ENCODE peak calls at places on chromosomes 7 and 10, in eight cellular contexts. One of them, this sample, is unnamed.

GRCh38 chr7:81482600-81483186 is 287.2 kb downstream of the HGF start:
- DNase-seq in uterus: no peak
- DNase-seq in foreskin fibroblast: peak
- DNase-seq in lower leg skin: no peak
- DNase-seq in fibroblast of villous mesenchyme: peak
- DNase-seq in ovary: no peak
- DNase-seq in IMR-90: peak
- DNase-seq in cardiac muscle cell: peak
- DNase-seq in this sample: no peak

GRCh38 chr10:82737556-82737955 is 862.6 kb downstream of the NRG3 start:
- DNase-seq in IMR-90: no peak
- DNase-seq in uterus: no peak
- DNase-seq in ovary: no peak
- DNase-seq in fibroblast of villous mesenchyme: no peak
- DNase-seq in foreskin fibroblast: no peak
- DNase-seq in lower leg skin: no peak
- DNase-seq in cardiac muscle cell: no peak
- DNase-seq in this sample: no peak

GRCh38 chr10:87750001-87750651 is 67.9 kb downstream of the ATAD1 start:
- DNase-seq in fibroblast of villous mesenchyme: peak
- DNase-seq in ovary: no peak
- DNase-seq in lower leg skin: no peak
- DNase-seq in uterus: no peak
- DNase-seq in cardiac muscle cell: peak
- DNase-seq in foreskin fibroblast: peak
- DNase-seq in IMR-90: peak
- DNase-seq in this sample: no peak

GRCh38 chr10:60605476-60605875 is 172.8 kb upstream of the CDK1 start:
- DNase-seq in uterus: no peak
- DNase-seq in foreskin fibroblast: no peak
- DNase-seq in lower leg skin: no peak
- DNase-seq in ovary: no peak
- DNase-seq in IMR-90: no peak
- DNase-seq in fibroblast of villous mesenchyme: no peak
- DNase-seq in cardiac muscle cell: no peak
- DNase-seq in this sample: no peak

GRCh38 chr10:21057989-21058388 is 160.9 kb upstream of the NEBL start:
- DNase-seq in fibroblast of villous mesenchyme: no peak
- DNase-seq in foreskin fibroblast: no peak
- DNase-seq in IMR-90: no peak
- DNase-seq in uterus: no peak
- DNase-seq in cardiac muscle cell: peak
- DNase-seq in ovary: no peak
- DNase-seq in lower leg skin: no peak
- DNase-seq in this sample: no peak

GRCh38 chr7:28623105-28623730 is 210.9 kb downstream of the CREB5 start:
- DNase-seq in uterus: no peak
- DNase-seq in IMR-90: peak
- DNase-seq in lower leg skin: no peak
- DNase-seq in foreskin fibroblast: peak
- DNase-seq in fibroblast of villous mesenchyme: peak
- DNase-seq in ovary: no peak
- DNase-seq in cardiac muscle cell: peak
- DNase-seq in this sample: no peak

GRCh38 chr10:105950410-105950809 is 1214.1 kb downstream of the SORCS1 start:
- DNase-seq in lower leg skin: no peak
- DNase-seq in foreskin fibroblast: peak
- DNase-seq in IMR-90: peak
- DNase-seq in uterus: peak
- DNase-seq in fibroblast of villous mesenchyme: peak
- DNase-seq in cardiac muscle cell: peak
- DNase-seq in ovary: peak
- DNase-seq in this sample: peak

GRCh38 chr10:83685458-83685857 is 453.9 kb upstream of the GHITM start:
- DNase-seq in uterus: no peak
- DNase-seq in cardiac muscle cell: no peak
- DNase-seq in ovary: no peak
- DNase-seq in lower leg skin: no peak
- DNase-seq in IMR-90: no peak
- DNase-seq in foreskin fibroblast: no peak
- DNase-seq in fibroblast of villous mesenchyme: peak
- DNase-seq in this sample: no peak

GRCh38 chr10:493391-494148 is 195.9 kb downstream of the DIP2C start:
- DNase-seq in lower leg skin: no peak
- DNase-seq in foreskin fibroblast: no peak
- DNase-seq in IMR-90: no peak
- DNase-seq in uterus: no peak
- DNase-seq in fibroblast of villous mesenchyme: no peak
- DNase-seq in cardiac muscle cell: no peak
- DNase-seq in ovary: no peak
- DNase-seq in this sample: no peak

GRCh38 chr7:3682028-3682712 is 381.1 kb downstream of the SDK1 start:
- DNase-seq in ovary: no peak
- DNase-seq in IMR-90: no peak
- DNase-seq in uterus: no peak
- DNase-seq in cardiac muscle cell: no peak
- DNase-seq in foreskin fibroblast: no peak
- DNase-seq in fibroblast of villous mesenchyme: peak
- DNase-seq in lower leg skin: no peak
- DNase-seq in this sample: no peak

GRCh38 chr10:98403812-98404504 is 11.0 kb downstream of the PYROXD2 start:
- DNase-seq in uterus: no peak
- DNase-seq in IMR-90: peak
- DNase-seq in ovary: no peak
- DNase-seq in cardiac muscle cell: no peak
- DNase-seq in fibroblast of villous mesenchyme: peak
- DNase-seq in foreskin fibroblast: peak
- DNase-seq in lower leg skin: no peak
- DNase-seq in this sample: no peak

GRCh38 chr7:117682681-117683385 is 190.4 kb downstream of the CTTNBP2 start:
- DNase-seq in fibroblast of villous mesenchyme: peak
- DNase-seq in lower leg skin: no peak
- DNase-seq in cardiac muscle cell: peak
- DNase-seq in ovary: no peak
- DNase-seq in foreskin fibroblast: no peak
- DNase-seq in IMR-90: peak
- DNase-seq in uterus: no peak
- DNase-seq in this sample: no peak

GRCh38 chr10:13717936-13718772 is 131.4 kb downstream of the PRPF18 start:
- DNase-seq in lower leg skin: peak
- DNase-seq in uterus: peak
- DNase-seq in fibroblast of villous mesenchyme: peak
- DNase-seq in cardiac muscle cell: peak
- DNase-seq in foreskin fibroblast: peak
- DNase-seq in ovary: peak
- DNase-seq in IMR-90: peak
- DNase-seq in this sample: no peak

GRCh38 chr7:96697822-96698221 is 11.8 kb downstream of the SEM1 start:
- DNase-seq in cardiac muscle cell: no peak
- DNase-seq in fibroblast of villous mesenchyme: no peak
- DNase-seq in lower leg skin: no peak
- DNase-seq in ovary: no peak
- DNase-seq in IMR-90: no peak
- DNase-seq in foreskin fibroblast: no peak
- DNase-seq in uterus: no peak
- DNase-seq in this sample: no peak
- H3K4me3 ChIP-seq in cardiac muscle cell: no peak
- H3K4me3 ChIP-seq in fibroblast of villous mesenchyme: no peak
- H3K4me3 ChIP-seq in lower leg skin: no peak
- H3K4me3 ChIP-seq in ovary: no peak
- H3K4me3 ChIP-seq in IMR-90: no peak
- H3K4me3 ChIP-seq in foreskin fibroblast: no peak
- H3K4me3 ChIP-seq in uterus: no peak
- H3K4me3 ChIP-seq in this sample: no peak

GRCh38 chr10:125562737-125563136 is 120.2 kb downstream of the TEX36 start:
- DNase-seq in fibroblast of villous mesenchyme: no peak
- DNase-seq in foreskin fibroblast: no peak
- DNase-seq in IMR-90: no peak
- DNase-seq in ovary: no peak
- DNase-seq in uterus: no peak
- DNase-seq in cardiac muscle cell: no peak
- DNase-seq in lower leg skin: no peak
- DNase-seq in this sample: no peak
- TF ChIP-seq CTCF in fibroblast of villous mesenchyme: no peak
- TF ChIP-seq CTCF in foreskin fibroblast: no peak
- TF ChIP-seq CTCF in IMR-90: no peak
- TF ChIP-seq CTCF in ovary: no peak
- TF ChIP-seq CTCF in uterus: no peak
- TF ChIP-seq CTCF in cardiac muscle cell: no peak
- TF ChIP-seq CTCF in lower leg skin: no peak
- TF ChIP-seq CTCF in this sample: peak

GRCh38 chr7:143383642-143383957 is 2.5 kb downstream of the ZYX start:
- DNase-seq in cardiac muscle cell: peak
- DNase-seq in foreskin fibroblast: no peak
- DNase-seq in IMR-90: no peak
- DNase-seq in uterus: no peak
- DNase-seq in fibroblast of villous mesenchyme: no peak
- DNase-seq in ovary: no peak
- DNase-seq in lower leg skin: peak
- DNase-seq in this sample: no peak
- H3K4me3 ChIP-seq in cardiac muscle cell: no peak
- H3K4me3 ChIP-seq in foreskin fibroblast: peak
- H3K4me3 ChIP-seq in IMR-90: peak
- H3K4me3 ChIP-seq in uterus: peak
- H3K4me3 ChIP-seq in fibroblast of villous mesenchyme: peak
- H3K4me3 ChIP-seq in ovary: no peak
- H3K4me3 ChIP-seq in lower leg skin: no peak
- H3K4me3 ChIP-seq in this sample: no peak

GRCh38 chr7:139034336-139034735 is 1.5 kb downstream of the ZC3HAV1L start:
- DNase-seq in uterus: no peak
- DNase-seq in lower leg skin: no peak
- DNase-seq in cardiac muscle cell: no peak
- DNase-seq in IMR-90: peak
- DNase-seq in foreskin fibroblast: peak
- DNase-seq in ovary: no peak
- DNase-seq in fibroblast of villous mesenchyme: no peak
- DNase-seq in this sample: no peak

GRCh38 chr7:139035588-139036353 is at the start of gene ZC3HAV1L:
- DNase-seq in uterus: peak
- DNase-seq in lower leg skin: peak
- DNase-seq in cardiac muscle cell: peak
- DNase-seq in fibroblast of villous mesenchyme: peak
- DNase-seq in ovary: peak
- DNase-seq in foreskin fibroblast: peak
- DNase-seq in IMR-90: peak
- DNase-seq in this sample: no peak

GRCh38 chr7:139036901-139037300 is 1.1 kb upstream of the ZC3HAV1L start:
- DNase-seq in foreskin fibroblast: peak
- DNase-seq in IMR-90: no peak
- DNase-seq in uterus: no peak
- DNase-seq in cardiac muscle cell: no peak
- DNase-seq in lower leg skin: no peak
- DNase-seq in fibroblast of villous mesenchyme: no peak
- DNase-seq in ovary: no peak
- DNase-seq in this sample: no peak

GRCh38 chr7:139033346-139034114 is 2.3 kb downstream of the ZC3HAV1L start:
- DNase-seq in foreskin fibroblast: no peak
- DNase-seq in cardiac muscle cell: no peak
- DNase-seq in uterus: no peak
- DNase-seq in ovary: no peak
- DNase-seq in IMR-90: no peak
- DNase-seq in lower leg skin: no peak
- DNase-seq in fibroblast of villous mesenchyme: no peak
- DNase-seq in this sample: no peak

DNA sequence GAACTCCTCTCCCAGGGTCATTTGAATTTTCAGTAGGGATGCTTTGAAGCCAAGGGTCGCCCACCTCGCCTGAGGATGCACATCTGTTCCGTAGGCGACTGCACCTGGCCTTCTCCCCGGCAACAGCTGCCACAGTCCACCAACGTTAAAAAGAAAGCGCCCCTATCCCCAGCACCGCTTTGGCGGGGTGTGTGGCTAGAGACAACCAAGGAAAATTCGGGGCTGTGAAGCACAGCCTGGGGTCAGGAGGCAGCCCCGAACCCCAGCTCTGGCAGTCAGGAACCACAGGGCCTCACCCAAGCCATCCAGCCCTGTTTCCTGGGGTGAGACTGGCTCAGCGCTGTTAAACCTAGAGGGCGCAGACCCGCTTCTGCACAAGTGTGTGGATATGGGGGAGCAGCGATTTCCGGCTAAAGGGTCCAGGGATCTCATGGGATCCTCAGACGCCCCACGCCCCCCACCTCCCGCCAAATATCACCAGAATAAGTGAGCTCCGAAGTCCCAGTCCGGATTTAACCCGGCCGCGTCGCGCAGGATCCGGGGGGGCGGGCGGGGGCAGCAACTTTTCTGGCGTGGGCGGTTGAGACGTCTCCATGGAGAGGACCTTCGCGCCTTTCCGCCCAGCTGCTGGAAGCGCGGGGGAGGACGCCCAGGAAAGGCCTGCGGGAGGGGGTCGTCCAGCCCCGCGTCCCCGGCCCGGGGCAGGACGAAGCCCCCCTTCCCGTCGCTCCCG is 821 bp downstream of the ZC3HAV1L start:
- DNase-seq in cardiac muscle cell: peak
- DNase-seq in fibroblast of villous mesenchyme: peak
- DNase-seq in foreskin fibroblast: peak
- DNase-seq in uterus: peak
- DNase-seq in ovary: peak
- DNase-seq in lower leg skin: peak
- DNase-seq in IMR-90: peak
- DNase-seq in this sample: no peak
- TF ChIP-seq CTCF in cardiac muscle cell: peak
- TF ChIP-seq CTCF in fibroblast of villous mesenchyme: peak
- TF ChIP-seq CTCF in foreskin fibroblast: no peak
- TF ChIP-seq CTCF in uterus: no peak
- TF ChIP-seq CTCF in ovary: no peak
- TF ChIP-seq CTCF in lower leg skin: no peak
- TF ChIP-seq CTCF in IMR-90: no peak
- TF ChIP-seq CTCF in this sample: no peak